ENCODE peak calls at places on chromosome 7, in four cellular contexts. Z is sciatic nerve, C is heart left ventricle, T is DND-41. L is an unnamed sample.

GRCh38 chr7:127189885-127190284 is 62.9 kb downstream of the GRM8 start:
- ATAC-seq in Z (no peak), C (peak; percentile 90), T (no peak), L (no peak)

GRCh38 chr7:76424413-76425111 is at the start of gene ZP3:
- ATAC-seq in Z (no peak), C (no peak), T (peak; percentile 50), L (peak; percentile 70)

GRCh38 chr7:138387755-138388475 is 72.1 kb upstream of the TRIM24 start:
- ATAC-seq in Z (no peak), C (no peak), T (no peak), L (no peak)

GRCh38 chr7:111081553-111081952 is 9.4 kb upstream of the LRRN3 start:
- ATAC-seq in Z (no peak), C (no peak), T (no peak), L (no peak)

GRCh38 chr7:41118490-41118889 is 584.4 kb downstream of the INHBA start:
- ATAC-seq in Z (no peak), C (no peak), T (no peak), L (no peak)

GRCh38 chr7:101964680-101965079 is 147.3 kb downstream of the CUX1 start:
- ATAC-seq in Z (no peak), C (no peak), T (no peak), L (no peak)

GRCh38 chr7:21642422-21642821 is 99.6 kb downstream of the DNAH11 start:
- ATAC-seq in Z (no peak), C (no peak), T (no peak), L (no peak)

GRCh38 chr7:24574365-24574764 is 1.1 kb downstream of the PALS2 start:
- ATAC-seq in Z (no peak), C (no peak), T (peak; percentile 7), L (no peak)

GRCh38 chr7:26992670-26993069 is 103.1 kb downstream of the HOXA1 start:
- ATAC-seq in Z (no peak), C (no peak), T (no peak), L (no peak)

GRCh38 chr7:127690806-127691205 is 38.8 kb downstream of the SND1 start:
- ATAC-seq in Z (no peak), C (no peak), T (no peak), L (no peak)

GRCh38 chr7:55977831-55978230 is 13.4 kb downstream of the NIPSNAP2 start:
- ATAC-seq in Z (no peak), C (no peak), T (no peak), L (no peak)

L was measured in stimulated activated memory B cell treated with anti-CD40 and anti-IgM and Interleukin-4, amounts not matched to agents 10 μg/mL and 1 μg/mL and 100 μg/mL, for 72 hours.